ENCODE peak calls at places on chromosome 21, in four cellular contexts. V is adrenal gland, B is neuronal stem cell, Z is left ventricle myocardium inferior. M is an unnamed sample. For H3K9me3 and H3K27me3, the result is how much of the 10 kb centered on the place peaks cover.

GRCh38 chr21:25733859-25734653 is 648 bp downstream of the ATP5PF start:
- DNase-seq in Z (no peak), B (no peak), V (peak), M (no peak)

GRCh38 chr21:17454315-17455027 is 58.4 kb upstream of the CXADR start:
- DNase-seq in Z (peak), B (peak), V (peak), M (no peak)

GRCh38 chr21:18023099-18023498 is 203.9 kb upstream of the C21orf91 start:
- DNase-seq in Z (no peak), V (no peak), B (no peak), M (no peak)

GRCh38 chr21:25670726-25671125 is 31.7 kb downstream of the JAM2 start:
- DNase-seq in Z (no peak), V (no peak), B (no peak), M (no peak)

GRCh38 chr21:25911730-25912401 is 177.1 kb downstream of the GABPA start:
- DNase-seq in Z (peak), B (no peak), V (peak), M (no peak)

GRCh38 chr21:26120833-26121232 is 49.7 kb downstream of the APP start:
- DNase-seq in V (no peak), Z (no peak), B (no peak), M (no peak)

GRCh38 chr21:14955936-14956520 is 108.8 kb downstream of the NRIP1 start:
- DNase-seq in V (no peak), B (no peak), Z (no peak), M (no peak)

GRCh38 chr21:36553406-36553805 is 73.5 kb upstream of the CLDN14 start:
- DNase-seq in V (no peak), B (no peak), Z (no peak), M (peak)

GRCh38 chr21:17250651-17251294 is 262.1 kb upstream of the CXADR start:
- DNase-seq in V (no peak), Z (no peak), B (no peak), M (no peak)

GRCh38 chr21:14361958-14362357 is 21.0 kb downstream of the HSPA13 start:
- DNase-seq in Z (no peak), B (no peak), V (no peak), M (no peak)

GRCh38 chr21:32371913-32372314 is 20.9 kb downstream of the URB1 start:
- DNase-seq in V (peak), Z (no peak), B (no peak), M (no peak)

GRCh38 chr21:20040768-20041167 is 957.4 kb upstream of the NCAM2 start:
- DNase-seq in B (no peak), Z (no peak), V (no peak), M (no peak)

GRCh38 chr21:17351766-17352165 is 161.1 kb upstream of the CXADR start:
- DNase-seq in B (no peak), V (no peak), Z (no peak), M (no peak)

GRCh38 chr21:20169812-20170576 is 828.2 kb upstream of the NCAM2 start:
- DNase-seq in Z (no peak), V (no peak), B (no peak), M (no peak)

GRCh38 chr21:14862794-14863720 is 201.7 kb downstream of the NRIP1 start:
- DNase-seq in V (no peak), B (no peak), Z (no peak), M (no peak)

GRCh38 chr21:28663111-28663693 is 329.5 kb downstream of the LTN1 start:
- DNase-seq in B (no peak), Z (no peak), V (no peak), M (no peak)

GRCh38 chr21:32611471-32611997 is 643 bp downstream of the CFAP298 start:
- DNase-seq in Z (no peak), B (no peak), V (peak), M (no peak)

GRCh38 chr21:37101384-37101783 is 28.3 kb downstream of the TTC3 start:
- DNase-seq in Z (no peak), V (no peak), B (no peak), M (no peak)

GRCh38 chr21:28754127-28754611 is 238.5 kb downstream of the LTN1 start:
- DNase-seq in Z (peak), B (no peak), V (no peak), M (peak)

GRCh38 chr21:18368193-18368592 is 35.4 kb downstream of the TMPRSS15 start:
- DNase-seq in V (no peak), B (no peak), Z (no peak), M (no peak)

GRCh38 chr21:15289896-15290841 is 225.4 kb upstream of the NRIP1 start:
- DNase-seq in V (peak), B (peak), Z (peak), M (no peak)

GRCh38 chr21:36692125-36692843 is 6.6 kb upstream of the SIM2 start:
- DNase-seq in Z (no peak), B (peak), V (no peak), M (no peak)

GRCh38 chr21:33025106-33025470 is 647 bp upstream of the OLIG2 start:
- DNase-seq in Z (no peak), B (no peak), V (no peak), M (no peak)

GRCh38 chr21:35976929-35977328 is 83.4 kb downstream of the SETD4 start:
- DNase-seq in B (no peak), Z (no peak), V (no peak), M (no peak)

GRCh38 chr21:31282095-31282709 is 61.9 kb downstream of the TIAM1 start:
- DNase-seq in B (no peak), V (no peak), Z (peak), M (peak)

GRCh38 chr21:31283025-31283424 is 61.0 kb downstream of the TIAM1 start:
- DNase-seq in Z (no peak), V (no peak), B (no peak), M (no peak)

GRCh38 chr21:31281561-31281960 is 62.5 kb downstream of the TIAM1 start:
- DNase-seq in Z (no peak), V (no peak), B (no peak), M (no peak)

GRCh38 chr21:31288191-31288590 is 55.9 kb downstream of the TIAM1 start:
- DNase-seq in Z (no peak), V (no peak), B (no peak), M (no peak)

DNA sequence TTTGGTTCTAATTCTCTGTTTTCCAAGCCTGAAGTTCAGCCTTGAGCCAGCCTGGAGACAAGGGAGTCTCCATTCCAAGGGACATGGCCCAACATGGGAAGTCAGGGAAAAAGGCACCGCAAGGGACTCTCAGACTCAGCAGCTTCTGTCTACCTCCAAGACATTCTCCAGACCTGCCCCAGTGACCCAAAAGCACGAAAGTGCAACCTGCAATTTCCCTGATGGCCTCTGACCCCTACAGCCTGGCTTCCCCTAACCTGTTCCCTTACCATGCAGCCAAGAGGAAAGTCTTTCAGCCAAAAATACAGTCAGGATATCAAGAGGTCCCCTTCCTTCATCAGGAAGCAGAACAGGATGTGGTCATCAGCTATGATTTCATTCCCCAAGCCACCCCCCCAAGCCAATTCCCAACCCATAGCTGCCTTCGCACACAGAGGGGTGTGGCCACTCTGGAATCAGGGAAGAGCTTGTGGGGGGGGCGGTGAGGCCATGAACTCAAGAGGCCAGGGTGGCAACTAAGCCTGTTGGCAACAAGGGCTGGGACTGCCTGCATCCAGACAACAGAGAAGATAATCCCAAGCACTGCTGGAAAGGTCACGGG is 59.2 kb downstream of the TIAM1 start:
- DNase-seq in Z (no peak), V (no peak), B (no peak), M (no peak)
- H3K27ac ChIP-seq in Z (no peak), V (no peak), B (no peak), M (no peak)

GRCh38 chr21:23986214-23986613 is 1621.1 kb downstream of the MRPL39 start:
- DNase-seq in V (no peak), Z (no peak), B (no peak), M (no peak)

DNA sequence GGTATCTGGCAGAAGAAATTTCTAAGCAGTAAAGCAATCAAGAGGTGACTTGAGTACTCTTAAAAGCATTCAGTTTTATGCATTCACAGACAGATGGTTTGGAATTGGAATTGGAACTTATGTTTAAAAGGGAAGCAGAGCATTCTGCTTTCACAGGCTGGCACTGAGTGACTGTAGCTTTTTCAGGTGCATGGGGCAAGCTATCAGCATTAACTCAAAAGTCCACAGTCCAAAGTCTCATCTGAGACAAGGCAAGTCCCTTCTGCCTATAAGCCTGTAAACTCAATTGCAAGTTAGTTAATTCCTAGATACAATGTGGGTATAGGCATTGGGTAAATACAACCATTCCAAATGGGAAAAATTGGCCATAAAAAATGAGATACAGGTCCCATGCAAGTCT is 1620.3 kb downstream of the MRPL39 start:
- DNase-seq in V (no peak), Z (no peak), B (no peak), M (no peak)
- H3K9me3 ChIP-seq in V (under half), Z (under half), B (under half), M (under half)

DNA sequence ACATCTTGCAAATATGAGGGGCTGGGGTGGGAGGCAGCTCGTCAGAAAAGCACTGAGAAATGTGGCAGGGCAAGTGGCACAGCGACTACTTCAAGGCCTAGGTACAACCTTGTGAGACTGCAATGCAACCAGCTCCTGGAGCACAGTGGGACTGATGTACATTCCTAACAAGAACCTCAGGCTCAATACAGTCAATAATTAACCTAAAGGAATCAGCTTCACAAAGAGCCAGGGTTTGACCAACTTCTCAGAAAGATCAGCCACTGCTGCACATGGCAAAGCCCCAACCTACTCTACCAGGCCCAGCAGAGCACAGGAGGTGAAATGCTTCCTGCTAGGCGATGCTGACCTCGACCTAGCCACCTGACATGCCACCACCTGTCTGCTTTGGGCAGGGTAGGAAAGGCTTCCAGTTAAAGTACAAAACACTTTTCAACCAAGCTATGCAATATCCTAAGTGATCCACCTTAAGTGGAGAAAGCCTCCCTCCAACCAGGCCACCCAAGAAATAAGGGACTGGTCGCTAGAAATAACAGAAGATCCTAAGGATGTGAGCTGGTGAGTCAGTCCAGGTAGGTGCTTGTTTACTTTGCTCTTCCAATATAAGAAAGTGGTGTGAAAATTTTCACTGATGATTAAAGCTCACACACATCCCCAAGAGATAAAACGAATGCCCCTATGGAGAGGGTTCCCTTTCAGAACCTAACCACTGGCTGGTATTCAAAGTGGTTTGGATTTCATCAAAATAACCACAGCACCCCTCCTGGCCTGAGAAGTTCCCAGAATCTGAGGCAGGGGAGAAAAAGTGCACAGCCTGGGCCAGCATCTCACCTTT is 2.1 kb downstream of the RIPK4 start:
- DNase-seq in Z (no peak), B (no peak), V (no peak), M (no peak)
- H3K27me3 ChIP-seq in Z (half or more), B (half or more), V (half or more), M (under half)

DNA sequence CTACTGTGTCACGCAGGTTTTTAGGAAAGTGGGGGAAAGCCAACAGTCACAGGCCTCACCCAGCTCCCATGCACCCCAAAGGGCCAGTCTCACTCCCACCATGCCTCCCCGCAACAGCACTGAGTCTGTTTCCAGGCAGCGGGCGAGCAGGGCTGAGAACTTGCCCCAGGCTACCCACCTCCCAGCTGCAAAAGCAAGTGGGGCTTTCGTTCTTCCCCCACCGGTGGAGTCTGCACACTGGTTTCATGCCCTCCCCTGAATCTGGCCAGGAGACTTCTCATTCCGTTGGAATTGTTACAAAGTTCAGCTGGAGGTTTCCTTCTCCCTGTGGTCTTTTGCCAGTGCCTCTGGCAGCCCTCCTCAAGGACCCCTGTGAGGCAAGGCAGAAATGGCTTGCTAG is 53.6 kb upstream of the KCNJ15 start:
- DNase-seq in Z (no peak), V (no peak), B (no peak), M (no peak)
- H3K27ac ChIP-seq in Z (no peak), V (no peak), B (no peak), M (no peak)

DNA sequence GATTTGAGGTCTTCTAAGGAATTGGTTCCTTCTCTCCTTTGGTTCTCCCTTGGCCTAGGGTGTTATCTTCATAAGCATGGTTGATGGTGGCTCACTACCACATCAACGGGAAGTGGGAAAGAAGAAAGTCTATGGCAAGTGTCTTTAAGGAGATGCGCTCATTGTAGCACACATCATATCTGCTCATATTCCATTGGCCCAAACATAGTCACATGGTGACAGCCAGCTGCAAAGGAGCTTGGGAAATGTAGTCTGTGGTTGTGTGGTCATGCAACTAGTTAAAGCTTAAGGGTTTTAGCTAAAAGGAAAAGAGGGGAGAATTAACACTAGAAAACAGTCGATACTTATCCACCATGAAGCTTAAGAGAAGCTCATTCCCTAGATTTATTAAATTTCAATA is 11.4 kb upstream of the MRPS6 start:
- DNase-seq in Z (no peak), V (no peak), B (no peak), M (no peak)
- H3K9me3 ChIP-seq in Z (under half), V (under half), B (under half), M (under half)

DNA sequence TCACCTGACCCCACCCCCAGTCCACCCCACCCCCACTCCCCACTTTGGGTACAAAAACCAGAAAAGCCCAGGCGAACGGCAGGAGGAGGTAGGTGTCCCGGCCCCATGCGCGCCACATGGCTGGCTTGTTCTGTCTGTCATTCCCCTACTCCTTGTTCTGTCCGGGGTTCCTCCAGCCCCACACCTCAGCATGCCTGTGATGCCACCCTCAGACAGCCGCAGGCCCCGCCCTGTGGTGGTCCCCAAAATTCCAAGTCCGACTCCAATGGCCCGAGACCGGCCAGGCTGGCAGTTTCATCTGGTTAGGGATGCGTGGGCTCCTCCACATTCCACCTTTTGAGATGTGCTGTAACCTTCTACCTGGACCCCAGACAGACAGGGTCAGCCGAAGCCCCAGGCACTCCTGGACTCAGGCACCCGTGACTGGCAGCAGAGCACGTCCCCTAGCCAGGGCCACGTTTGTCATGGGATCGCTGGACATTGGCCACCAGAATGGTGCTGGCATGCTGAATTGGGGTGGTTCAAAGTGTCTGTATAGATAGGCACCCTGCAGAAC is 94.4 kb downstream of the WDR4 start:
- DNase-seq in B (no peak), V (no peak), Z (no peak), M (no peak)
- H3K27me3 ChIP-seq in B (under half), V (under half), Z (half or more), M (under half)

DNA sequence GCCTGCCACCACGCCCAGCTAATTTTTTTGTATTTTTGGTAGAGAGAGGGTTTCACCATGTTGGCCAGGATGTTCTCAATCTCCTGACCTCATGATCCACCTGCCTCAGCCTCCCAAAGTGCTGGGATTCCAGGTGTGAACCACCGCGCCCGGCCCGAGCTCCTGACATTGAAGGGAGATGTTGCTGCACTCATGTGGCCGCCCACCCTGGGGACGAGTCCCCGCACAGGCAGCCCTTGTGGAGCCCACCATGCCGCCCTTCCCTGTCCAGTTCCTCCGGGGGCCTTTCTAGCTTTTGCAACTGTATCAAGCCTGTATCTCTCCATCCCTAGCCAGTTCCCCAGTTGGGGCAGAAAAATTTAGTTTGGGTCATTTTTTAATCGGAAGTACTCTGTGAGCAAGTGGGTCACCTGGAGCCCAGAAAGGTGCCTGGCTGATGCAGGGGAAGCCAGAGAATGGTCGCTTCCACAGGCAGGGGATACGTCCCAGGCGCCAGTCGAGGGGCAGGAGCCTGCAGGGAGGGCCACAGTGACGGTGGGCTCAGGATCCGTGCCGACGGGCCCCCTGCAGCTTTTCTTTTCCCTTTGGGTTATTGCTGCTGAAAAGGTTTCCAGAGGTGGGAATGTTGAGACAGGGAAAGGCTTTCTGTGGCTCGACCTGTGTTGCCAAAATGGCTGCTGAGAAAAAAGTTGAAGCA is 20.4 kb downstream of the PCNT start:
- DNase-seq in Z (no peak), B (no peak), V (no peak), M (no peak)
- H3K27ac ChIP-seq in Z (no peak), B (no peak), V (no peak), M (no peak)

DNA sequence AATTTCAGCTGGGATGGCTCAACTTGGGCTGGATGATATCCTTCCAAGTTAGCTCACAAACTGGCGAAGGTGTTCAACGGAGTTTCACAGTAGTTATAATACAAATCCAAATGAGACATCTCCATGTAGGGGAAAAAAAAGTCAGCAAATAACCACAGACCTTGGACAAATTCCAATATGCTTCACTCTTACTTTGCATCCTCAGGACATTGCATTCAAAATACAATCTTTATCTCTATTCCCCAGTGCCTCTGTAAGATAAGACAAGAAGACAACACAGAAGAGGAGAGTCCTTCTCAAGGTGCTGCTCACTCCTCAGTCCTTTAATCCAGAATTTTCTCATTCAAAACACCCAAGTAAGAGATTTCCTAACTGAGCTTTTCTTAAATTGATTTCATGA is 1797.7 kb downstream of the MRPL39 start:
- DNase-seq in V (no peak), B (no peak), Z (no peak), M (no peak)
- H3K9me3 ChIP-seq in V (under half), B (under half), Z (under half), M (under half)